ENCODE peak calls at places on chromosomes 5 and 9, in ten cellular contexts. K, Y, P, U, G, M, N, D, W and B are unnamed samples.

GRCh38 chr9:20835364-20836286 is 151.6 kb downstream of the FOCAD start:
- DNase-seq in M (no peak), W (no peak), P (no peak), U (peak), K (peak), G (no peak), Y (no peak), N (no peak), D (no peak), B (no peak)

GRCh38 chr5:11234501-11234911 is 473.5 kb upstream of the DAP start:
- DNase-seq in U (no peak), G (no peak), W (no peak), M (no peak), D (no peak), N (no peak), Y (no peak), K (no peak), P (no peak), B (no peak)

GRCh38 chr9:95107001-95107749 is 210.3 kb downstream of the FANCC start:
- DNase-seq in U (no peak), W (no peak), K (no peak), Y (no peak), G (no peak), D (peak), M (no peak), N (no peak), P (no peak), B (no peak)

GRCh38 chr5:102312586-102312985 is 16.5 kb upstream of the SLCO4C1 start:
- DNase-seq in W (no peak), P (no peak), K (peak), M (no peak), D (peak), Y (no peak), G (no peak), N (no peak), U (peak), B (no peak)

GRCh38 chr9:6405371-6405770 is 7.6 kb upstream of the UHRF2 start:
- DNase-seq in G (no peak), P (no peak), D (no peak), U (no peak), M (no peak), N (no peak), Y (no peak), W (no peak), K (no peak), B (no peak)

GRCh38 chr9:103721056-103721455 is 373.1 kb upstream of the SMC2 start:
- DNase-seq in K (no peak), U (no peak), G (no peak), N (no peak), W (no peak), D (no peak), P (no peak), M (no peak), Y (no peak), B (no peak)

GRCh38 chr9:135864447-135865049 is 42.8 kb downstream of the CAMSAP1 start:
- DNase-seq in G (peak), M (peak), U (peak), Y (peak), P (peak), W (peak), K (peak), N (peak), D (peak), B (peak)

GRCh38 chr5:131671994-131672655 is 37.1 kb upstream of the RAPGEF6 start:
- DNase-seq in P (no peak), D (peak), M (peak), Y (no peak), U (no peak), G (no peak), W (no peak), K (peak), N (no peak), B (no peak)

GRCh38 chr5:146107901-146108300 is 2.5 kb upstream of the PLAC8L1 start:
- DNase-seq in N (no peak), D (peak), W (no peak), K (no peak), Y (no peak), P (no peak), U (no peak), M (peak), G (no peak), B (no peak)

GRCh38 chr5:157455057-157455456 is 5.0 kb upstream of the NIPAL4 start:
- DNase-seq in W (no peak), Y (no peak), U (peak), K (no peak), M (no peak), G (peak), P (no peak), D (no peak), N (no peak), B (no peak)

GRCh38 chr5:154087260-154087659 is 48.5 kb downstream of the MFAP3 start:
- DNase-seq in P (no peak), N (no peak), Y (no peak), G (no peak), M (peak), W (peak), U (no peak), D (peak), K (no peak), B (no peak)

GRCh38 chr5:167936944-167937627 is 354.4 kb upstream of the WWC1 start:
- DNase-seq in M (no peak), G (no peak), W (no peak), U (no peak), Y (no peak), K (no peak), D (no peak), N (no peak), P (no peak), B (no peak)

GRCh38 chr5:67253911-67254310 is 57.3 kb upstream of the CD180 start:
- DNase-seq in N (no peak), D (peak), G (no peak), P (no peak), U (no peak), M (no peak), W (no peak), K (no peak), Y (no peak), B (no peak)

GRCh38 chr5:56155992-56156584 is 77.0 kb downstream of the ANKRD55 start:
- DNase-seq in M (no peak), K (no peak), W (peak), P (no peak), N (no peak), Y (no peak), G (no peak), U (no peak), D (no peak), B (peak)

GRCh38 chr5:175700991-175701390 is 43.1 kb downstream of the HRH2 start:
- DNase-seq in D (no peak), N (no peak), G (no peak), W (no peak), Y (no peak), M (no peak), K (no peak), U (no peak), P (peak), B (no peak)

GRCh38 chr9:6237267-6237666 is 21.7 kb downstream of the IL33 start:
- DNase-seq in U (peak), Y (no peak), G (no peak), M (no peak), N (no peak), K (no peak), W (no peak), P (no peak), D (no peak), B (no peak)